ENCODE peak calls at places on chromosome 6, in four cellular contexts. One of them, this sample, is unnamed.

GRCh38 chr6:46893648-46894047 is 28.1 kb downstream of the ADGRF5 start:
- DNase-seq in GM12878: no peak
- DNase-seq in H1: no peak
- DNase-seq in K562: no peak
- DNase-seq in this sample: no peak

GRCh38 chr6:28922004-28922840 is 1.6 kb downstream of the TRIM27 start:
- DNase-seq in GM12878: no peak
- DNase-seq in H1: no peak
- DNase-seq in K562: peak; percentile 70
- DNase-seq in this sample: no peak

GRCh38 chr6:163356324-163356723 is 58.2 kb upstream of the QKI start:
- DNase-seq in GM12878: no peak
- DNase-seq in H1: no peak
- DNase-seq in K562: peak; percentile 81
- DNase-seq in this sample: peak; percentile 59

GRCh38 chr6:117908246-117909107 is 1.4 kb downstream of the SLC35F1 start:
- DNase-seq in GM12878: no peak
- DNase-seq in H1: no peak
- DNase-seq in K562: no peak
- DNase-seq in this sample: no peak

GRCh38 chr6:113908801-113909200 is 51.7 kb downstream of the MARCKS start:
- DNase-seq in GM12878: no peak
- DNase-seq in H1: no peak
- DNase-seq in K562: no peak
- DNase-seq in this sample: no peak

GRCh38 chr6:68468244-68468884 is 166.7 kb upstream of the ADGRB3 start:
- DNase-seq in GM12878: no peak
- DNase-seq in H1: peak; percentile 55
- DNase-seq in K562: peak; percentile 21
- DNase-seq in this sample: no peak

GRCh38 chr6:89079611-89080213 is 839 bp upstream of the PNRC1 start:
- DNase-seq in GM12878: no peak
- DNase-seq in H1: no peak
- DNase-seq in K562: no peak
- DNase-seq in this sample: peak; percentile 29

GRCh38 chr6:21402368-21402767 is 191.2 kb upstream of the SOX4 start:
- DNase-seq in GM12878: peak; percentile 30
- DNase-seq in H1: no peak
- DNase-seq in K562: no peak
- DNase-seq in this sample: no peak

GRCh38 chr6:8066108-8066507 is 1.9 kb upstream of the BLOC1S5 start:
- DNase-seq in GM12878: no peak
- DNase-seq in H1: no peak
- DNase-seq in K562: no peak
- DNase-seq in this sample: no peak

GRCh38 chr6:11272491-11273192 is 40.2 kb upstream of the NEDD9 start:
- DNase-seq in GM12878: no peak
- DNase-seq in H1: no peak
- DNase-seq in K562: no peak
- DNase-seq in this sample: peak; percentile 43

GRCh38 chr6:168542301-168542700 is 101.3 kb downstream of the SMOC2 start:
- DNase-seq in GM12878: no peak
- DNase-seq in H1: no peak
- DNase-seq in K562: no peak
- DNase-seq in this sample: no peak

GRCh38 chr6:65627015-65627414 is 80.0 kb downstream of the EYS start:
- DNase-seq in GM12878: no peak
- DNase-seq in H1: no peak
- DNase-seq in K562: no peak
- DNase-seq in this sample: no peak

GRCh38 chr6:15962449-15962764 is 166.5 kb upstream of the MYLIP start:
- DNase-seq in GM12878: no peak
- DNase-seq in H1: no peak
- DNase-seq in K562: no peak
- DNase-seq in this sample: no peak

GRCh38 chr6:157822221-157823000 is 635 bp upstream of the SNX9 start:
- DNase-seq in GM12878: no peak
- DNase-seq in H1: peak; percentile 71
- DNase-seq in K562: no peak
- DNase-seq in this sample: no peak

GRCh38 chr6:6219716-6220115 is 100.7 kb downstream of the F13A1 start:
- DNase-seq in GM12878: no peak
- DNase-seq in H1: no peak
- DNase-seq in K562: no peak
- DNase-seq in this sample: no peak

GRCh38 chr6:107976267-107976783 is 18.3 kb upstream of the SEC63 start:
- DNase-seq in GM12878: no peak
- DNase-seq in H1: no peak
- DNase-seq in K562: no peak
- DNase-seq in this sample: no peak

GRCh38 chr6:41675992-41676391 is 37.7 kb downstream of the MDFI start:
- DNase-seq in GM12878: no peak
- DNase-seq in H1: no peak
- DNase-seq in K562: no peak
- DNase-seq in this sample: no peak

GRCh38 chr6:45421700-45422540 is 44.2 kb upstream of the SUPT3H start:
- DNase-seq in GM12878: no peak
- DNase-seq in H1: peak; percentile 71
- DNase-seq in K562: peak; percentile 69
- DNase-seq in this sample: peak; percentile 76

GRCh38 chr6:25703005-25703404 is 51.0 kb downstream of the SCGN start:
- DNase-seq in GM12878: no peak
- DNase-seq in H1: no peak
- DNase-seq in K562: no peak
- DNase-seq in this sample: no peak

GRCh38 chr6:87122477-87122876 is 27.6 kb upstream of the CGA start:
- DNase-seq in GM12878: no peak
- DNase-seq in H1: no peak
- DNase-seq in K562: no peak
- DNase-seq in this sample: no peak

GRCh38 chr6:135087803-135088202 is 33.2 kb upstream of the HBS1L start:
- DNase-seq in GM12878: no peak
- DNase-seq in H1: no peak
- DNase-seq in K562: no peak
- DNase-seq in this sample: no peak

GRCh38 chr6:89311853-89312531 is 3.1 kb downstream of the GABRR2 start:
- DNase-seq in GM12878: no peak
- DNase-seq in H1: peak; percentile 80
- DNase-seq in K562: no peak
- DNase-seq in this sample: no peak

GRCh38 chr6:33424855-33425667 is 5.2 kb downstream of the SYNGAP1 start:
- DNase-seq in GM12878: no peak
- DNase-seq in H1: peak; percentile 52
- DNase-seq in K562: peak; percentile 79
- DNase-seq in this sample: peak; percentile 32

GRCh38 chr6:42454428-42454791 is 2.7 kb upstream of the TRERF1 start:
- DNase-seq in GM12878: no peak
- DNase-seq in H1: peak; percentile 72
- DNase-seq in K562: no peak
- DNase-seq in this sample: no peak

GRCh38 chr6:157763894-157764345 is 59.1 kb upstream of the SNX9 start:
- DNase-seq in GM12878: peak; percentile 56
- DNase-seq in H1: no peak
- DNase-seq in K562: no peak
- DNase-seq in this sample: no peak

GRCh38 chr6:5086294-5086890 is 1.3 kb downstream of the PPP1R3G start:
- DNase-seq in GM12878: no peak
- DNase-seq in H1: peak; percentile 70
- DNase-seq in K562: no peak
- DNase-seq in this sample: no peak

GRCh38 chr6:134636221-134636830 is 313.6 kb downstream of the ALDH8A1 start:
- DNase-seq in GM12878: peak; percentile 30
- DNase-seq in H1: no peak
- DNase-seq in K562: no peak
- DNase-seq in this sample: no peak

DNA sequence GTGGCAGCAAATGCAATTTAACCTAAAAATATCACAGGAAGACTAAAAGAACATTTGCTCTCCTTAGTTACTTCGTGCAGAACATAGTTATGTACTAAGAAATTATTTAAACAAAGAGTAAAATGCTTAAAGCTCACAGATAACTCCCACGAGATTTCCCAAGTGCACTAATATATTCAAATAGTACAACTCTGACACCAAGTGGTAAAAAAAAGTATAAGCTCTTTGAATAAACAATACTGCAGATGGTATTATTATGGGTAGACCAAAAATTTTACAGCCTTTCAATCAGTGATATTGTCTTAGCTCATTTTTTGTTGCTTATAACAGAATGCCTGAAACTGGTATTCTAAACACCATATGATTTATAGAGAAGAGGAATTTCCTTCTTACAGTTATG is 52.8 kb upstream of the FILIP1 start:
- DNase-seq in GM12878: no peak
- DNase-seq in H1: no peak
- DNase-seq in K562: no peak
- DNase-seq in this sample: no peak
- TF ChIP-seq CTCF in GM12878: no peak
- TF ChIP-seq CTCF in H1: no peak
- TF ChIP-seq CTCF in K562: peak; percentile 40
- TF ChIP-seq CTCF in this sample: peak; percentile 48

DNA sequence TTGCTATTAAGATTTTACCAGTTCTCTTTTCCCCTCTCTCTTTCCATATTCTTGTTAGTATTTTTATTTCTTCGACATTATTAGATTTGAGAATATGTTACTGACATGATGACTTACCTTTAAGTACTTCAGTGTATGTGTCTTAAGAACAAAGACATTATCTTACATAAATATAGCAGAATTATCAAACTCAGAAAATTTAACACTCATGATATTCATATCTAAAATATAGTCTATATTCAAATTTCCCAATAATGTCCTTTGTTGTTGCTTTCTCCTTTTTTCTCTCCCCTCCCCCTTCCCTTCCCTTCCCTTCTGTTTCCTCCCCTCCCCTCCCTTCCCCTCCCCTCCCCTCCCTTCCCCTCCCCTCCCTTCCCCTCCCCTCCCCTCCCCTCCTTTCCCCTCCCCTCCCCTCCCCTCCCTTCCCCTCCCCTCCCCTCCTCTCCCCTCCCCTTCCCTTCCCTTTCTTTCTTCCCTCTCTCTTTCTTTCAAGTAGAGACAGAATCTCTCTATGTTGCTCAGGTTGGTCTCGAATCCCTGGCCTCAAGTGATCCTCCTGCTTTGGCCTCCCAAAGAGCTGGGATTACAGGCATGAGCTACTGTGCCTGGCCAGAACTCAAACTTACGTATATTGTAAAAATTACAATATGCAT is 56.5 kb downstream of the RSPH3 start:
- DNase-seq in GM12878: no peak
- DNase-seq in H1: no peak
- DNase-seq in K562: no peak
- DNase-seq in this sample: no peak
- TF ChIP-seq NRF1 in GM12878: no peak
- TF ChIP-seq NRF1 in H1: no peak
- TF ChIP-seq NRF1 in K562: no peak
- TF ChIP-seq NRF1 in this sample: no peak

GRCh38 chr6:2971420-2972218 is at the start of gene SERPINB6:
- DNase-seq in GM12878: no peak
- DNase-seq in H1: peak; percentile 63
- DNase-seq in K562: peak; percentile 90
- DNase-seq in this sample: peak; percentile 84

GRCh38 chr6:2970034-2970685 is 1.2 kb downstream of the SERPINB6 start:
- DNase-seq in GM12878: no peak
- DNase-seq in H1: no peak
- DNase-seq in K562: peak; percentile 49
- DNase-seq in this sample: peak; percentile 48

GRCh38 chr6:2968600-2969135 is 2.7 kb downstream of the SERPINB6 start:
- DNase-seq in GM12878: no peak
- DNase-seq in H1: no peak
- DNase-seq in K562: no peak
- DNase-seq in this sample: no peak

GRCh38 chr6:2969549-2969948 is 1.8 kb downstream of the SERPINB6 start:
- DNase-seq in GM12878: no peak
- DNase-seq in H1: no peak
- DNase-seq in K562: no peak
- DNase-seq in this sample: no peak

DNA sequence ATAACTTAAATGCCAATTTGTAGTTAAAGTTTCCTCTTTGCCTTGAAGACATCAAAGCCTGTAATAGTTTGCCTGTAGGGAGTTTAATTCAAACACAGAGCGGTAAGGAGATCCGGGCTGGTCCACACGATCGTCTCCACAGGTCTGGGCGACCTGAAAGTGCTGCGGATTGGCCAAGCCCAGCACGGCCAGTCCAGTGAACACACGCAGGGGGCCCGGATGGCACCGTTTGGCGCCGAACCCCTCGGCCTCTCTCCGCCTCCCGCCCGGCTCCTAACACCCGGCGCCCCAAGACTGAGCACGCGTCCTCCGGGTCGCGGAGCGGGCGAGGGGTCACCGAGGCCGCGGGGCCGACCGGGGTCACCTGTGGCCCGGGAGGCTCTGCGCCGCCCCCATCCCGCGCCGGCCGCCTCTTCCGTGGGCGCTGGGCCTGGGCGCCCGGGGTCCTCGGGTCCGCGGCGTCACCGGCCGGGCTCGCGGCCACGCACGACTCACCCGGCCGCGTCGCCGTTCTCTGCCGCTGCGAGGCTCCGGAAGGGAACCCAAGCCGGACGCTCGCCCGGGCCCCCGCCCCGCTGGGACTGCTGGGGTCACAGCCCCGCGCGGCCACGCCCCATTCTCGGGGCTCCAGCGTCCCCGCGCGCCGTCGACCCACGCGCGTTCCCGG is 481 bp downstream of the SERPINB6 start:
- DNase-seq in GM12878: no peak
- DNase-seq in H1: peak; percentile 66
- DNase-seq in K562: peak; percentile 94
- DNase-seq in this sample: peak; percentile 91
- TF ChIP-seq CTCF in GM12878: no peak
- TF ChIP-seq CTCF in H1: no peak
- TF ChIP-seq CTCF in K562: no peak
- TF ChIP-seq CTCF in this sample: no peak

GRCh38 chr6:130320908-130321307 is 44.9 kb upstream of the TMEM200A start:
- DNase-seq in GM12878: no peak
- DNase-seq in H1: no peak
- DNase-seq in K562: no peak
- DNase-seq in this sample: no peak

GRCh38 chr6:130326496-130326895 is 39.3 kb upstream of the TMEM200A start:
- DNase-seq in GM12878: no peak
- DNase-seq in H1: no peak
- DNase-seq in K562: no peak
- DNase-seq in this sample: no peak

GRCh38 chr6:130324657-130325056 is 41.2 kb upstream of the TMEM200A start:
- DNase-seq in GM12878: no peak
- DNase-seq in H1: no peak
- DNase-seq in K562: no peak
- DNase-seq in this sample: no peak

DNA sequence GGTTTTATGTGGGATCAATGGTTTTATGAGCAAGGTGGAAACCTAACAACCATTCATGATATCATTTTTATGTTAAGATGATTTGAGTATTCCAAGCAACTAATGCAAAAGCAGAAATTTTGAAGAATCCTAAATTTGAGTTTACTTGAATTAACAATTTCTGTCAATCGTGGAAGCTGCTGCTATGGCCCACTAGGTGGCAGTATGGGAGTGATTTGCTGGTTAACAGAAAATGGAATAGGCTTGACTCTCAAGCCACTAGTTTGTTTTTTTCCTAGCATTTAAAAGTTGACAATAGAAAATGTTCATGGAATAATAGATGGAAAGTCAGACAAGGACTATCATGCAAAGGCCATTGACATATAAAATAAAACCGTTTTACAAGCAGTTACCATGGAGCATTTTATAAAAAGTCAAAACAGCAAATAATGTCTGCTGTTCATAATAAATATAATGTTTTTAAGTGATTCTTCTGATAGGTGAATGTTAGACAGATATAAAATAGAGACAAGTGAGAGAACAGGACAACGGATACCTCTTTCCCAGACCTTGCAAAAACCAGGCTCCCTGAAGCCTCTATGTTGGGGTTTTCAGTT is 43.0 kb upstream of the TMEM200A start:
- DNase-seq in GM12878: peak; percentile 17
- DNase-seq in H1: no peak
- DNase-seq in K562: peak; percentile 35
- DNase-seq in this sample: peak; percentile 20
- TF ChIP-seq NRF1 in GM12878: no peak
- TF ChIP-seq NRF1 in H1: no peak
- TF ChIP-seq NRF1 in K562: no peak
- TF ChIP-seq NRF1 in this sample: no peak

This sample was measured in SK-N-SH.